ENCODE peak calls at places on chromosome 12, in five cellular contexts. N is mesenchymal stem cell, K is ovary, C is Karpas-422, D is SJCRH30. E is an unnamed sample.
A peak's percentile ranks its signal among the peaks of the same experiment; 100 is the strongest.

GRCh38 chr12:106814649-106815048 is 40.2 kb downstream of the RIC8B start:
- DNase-seq in C (no peak), D (no peak), K (no peak), N (peak; percentile 55), E (no peak)

GRCh38 chr12:113587720-113588119 is 116.0 kb upstream of the LHX5 start:
- DNase-seq in C (no peak), K (no peak), D (no peak), N (no peak), E (no peak)

GRCh38 chr12:19836456-19836855 is 397.2 kb downstream of the AEBP2 start:
- DNase-seq in K (no peak), D (no peak), N (no peak), C (no peak), E (no peak)

GRCh38 chr12:75766263-75767160 is 255.1 kb upstream of the KRR1 start:
- DNase-seq in K (no peak), D (peak; percentile 55), N (peak; percentile 59), C (no peak), E (peak; percentile 55)

GRCh38 chr12:42982828-42983227 is 393.3 kb upstream of the PRICKLE1 start:
- DNase-seq in N (no peak), K (no peak), C (peak; percentile 11), D (no peak), E (no peak)

GRCh38 chr12:56479625-56480024 is 8.3 kb downstream of the GLS2 start:
- DNase-seq in D (no peak), N (no peak), K (no peak), C (no peak), E (no peak)

GRCh38 chr12:57118711-57119271 is 7.6 kb upstream of the STAT6 start:
- DNase-seq in D (no peak), C (peak; percentile 55), K (no peak), N (no peak), E (no peak)

GRCh38 chr12:80241576-80242273 is 142.4 kb downstream of the OTOGL start:
- DNase-seq in D (no peak), C (no peak), K (no peak), N (no peak), E (peak; percentile 13)

GRCh38 chr12:106973545-106973944 is 13.4 kb downstream of the MTERF2 start:
- DNase-seq in K (no peak), C (no peak), N (no peak), D (no peak), E (no peak)

GRCh38 chr12:98002887-98003493 is 512.4 kb upstream of the TMPO start:
- DNase-seq in K (no peak), D (peak; percentile 28), N (peak; percentile 40), C (peak; percentile 73), E (no peak)

GRCh38 chr12:63668028-63668799 is at the start of gene DPY19L2:
- DNase-seq in D (peak; percentile 81), N (peak; percentile 60), C (no peak), K (peak; percentile 90), E (peak; percentile 22)

GRCh38 chr12:107660861-107661415 is 24.7 kb upstream of the PWP1 start:
- DNase-seq in C (no peak), D (no peak), N (no peak), K (no peak), E (no peak)

GRCh38 chr12:62983594-62983993 is 48.6 kb upstream of the PPM1H start:
- DNase-seq in N (no peak), D (peak; percentile 5), C (peak; percentile 69), K (no peak), E (no peak)

GRCh38 chr12:58479403-58479802 is 440.9 kb downstream of the LRIG3 start:
- DNase-seq in D (peak; percentile 83), K (no peak), C (no peak), N (no peak), E (no peak)

GRCh38 chr12:116727261-116727660 is 10.6 kb downstream of the SPRING1 start:
- DNase-seq in K (no peak), D (no peak), C (no peak), N (no peak), E (no peak)

GRCh38 chr12:27555928-27556778 is 32.1 kb downstream of the PPFIBP1 start:
- DNase-seq in K (no peak), C (no peak), N (peak; percentile 45), D (no peak), E (no peak)

GRCh38 chr12:114355389-114356088 is 50.4 kb downstream of the TBX5 start:
- DNase-seq in C (peak; percentile 82), D (no peak), K (peak; percentile 14), N (no peak), E (no peak)

GRCh38 chr12:12845794-12846243 is 32.7 kb downstream of the DDX47 start:
- DNase-seq in D (no peak), K (no peak), N (no peak), C (no peak), E (no peak)

GRCh38 chr12:119055977-119056376 is 74.6 kb downstream of the SRRM4 start:
- DNase-seq in C (no peak), D (no peak), N (no peak), K (no peak), E (no peak)

GRCh38 chr12:88934163-88934747 is 354.0 kb upstream of the KITLG start:
- DNase-seq in K (no peak), N (no peak), C (no peak), D (no peak), E (peak; percentile 73)

GRCh38 chr12:121581681-121582439 is 1.0 kb upstream of the KDM2B start:
- DNase-seq in N (peak; percentile 68), C (peak; percentile 46), K (peak; percentile 35), D (no peak), E (no peak)

GRCh38 chr12:50184261-50184660 is 17.1 kb upstream of the CERS5 start:
- DNase-seq in N (no peak), K (no peak), C (no peak), D (no peak), E (no peak)

GRCh38 chr12:50187084-50187900 is 20.1 kb upstream of the CERS5 start:
- DNase-seq in N (peak; percentile 69), D (peak; percentile 76), C (no peak), K (no peak), E (peak; percentile 28)

GRCh38 chr12:50186667-50187066 is 19.5 kb upstream of the CERS5 start:
- DNase-seq in C (no peak), D (peak; percentile 51), N (no peak), K (no peak), E (peak; percentile 62)

GRCh38 chr12:50185975-50186663 is 18.9 kb upstream of the CERS5 start:
- DNase-seq in K (no peak), D (no peak), C (no peak), N (no peak), E (peak; percentile 54)

GRCh38 chr12:50185496-50185895 is 18.3 kb upstream of the CERS5 start:
- DNase-seq in N (no peak), D (no peak), C (no peak), K (no peak), E (no peak)
- H3K4me1 ChIP-seq in N (peaks cover 16% of the 10 kb centered on the region), D (peaks cover 46% of the 10 kb centered on the region), C (peaks cover 42% of the 10 kb centered on the region), K (peaks cover 4% of the 10 kb centered on the region), E (peaks cover 43% of the 10 kb centered on the region)

GRCh38 chr12:46459111-46459510 is 86.5 kb upstream of the SLC38A2 start:
- DNase-seq in N (peak; percentile 73), D (no peak), K (no peak), C (no peak), E (no peak)

GRCh38 chr12:46458500-46459106 is 86.0 kb upstream of the SLC38A2 start:
- DNase-seq in K (no peak), C (no peak), N (no peak), D (no peak), E (no peak)

GRCh38 chr12:46461459-46461858 is 88.9 kb upstream of the SLC38A2 start:
- DNase-seq in K (peak; percentile 54), D (no peak), N (peak; percentile 82), C (no peak), E (no peak)

GRCh38 chr12:46460682-46461215 is 88.2 kb upstream of the SLC38A2 start:
- DNase-seq in D (no peak), K (no peak), C (no peak), N (no peak), E (no peak)

DNA sequence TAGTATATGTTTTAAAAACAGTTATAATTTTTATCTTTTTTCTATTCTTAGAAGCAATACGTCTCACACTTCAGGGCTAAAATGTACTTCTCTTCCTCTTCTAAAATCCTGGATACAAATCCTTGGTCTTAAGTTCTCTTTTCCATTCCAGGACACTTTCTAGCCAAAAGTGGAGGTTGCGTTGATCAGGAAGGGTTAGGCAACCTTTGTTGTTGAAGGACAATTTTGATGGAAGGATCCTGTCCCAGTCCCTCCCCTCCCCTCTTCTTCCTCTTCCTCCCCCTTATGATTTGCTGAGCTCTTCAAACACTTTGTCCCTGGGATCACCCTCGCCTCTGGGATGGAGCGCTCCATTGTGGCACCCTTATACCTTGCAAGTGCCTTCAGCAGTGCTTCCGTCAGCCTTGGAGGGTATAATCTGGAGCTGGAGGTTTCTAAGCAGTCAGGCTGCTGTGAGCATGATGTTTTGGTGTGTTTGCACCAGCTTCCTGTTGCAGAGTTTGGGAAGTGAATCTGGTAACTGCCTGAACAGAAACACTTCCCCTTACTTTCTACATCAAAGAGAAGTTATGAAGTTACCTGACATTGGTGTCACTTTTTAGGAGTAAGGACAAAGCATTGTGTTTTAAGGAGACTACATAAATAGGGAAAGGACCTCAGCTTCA is 87.4 kb upstream of the SLC38A2 start:
- DNase-seq in C (no peak), N (no peak), D (no peak), K (no peak), E (no peak)
- H3K27ac ChIP-seq in C (no peak overlapping the region), N (no peak overlapping the region), D (no peak overlapping the region), K (no peak overlapping the region), E (no peak overlapping the region)

DNA sequence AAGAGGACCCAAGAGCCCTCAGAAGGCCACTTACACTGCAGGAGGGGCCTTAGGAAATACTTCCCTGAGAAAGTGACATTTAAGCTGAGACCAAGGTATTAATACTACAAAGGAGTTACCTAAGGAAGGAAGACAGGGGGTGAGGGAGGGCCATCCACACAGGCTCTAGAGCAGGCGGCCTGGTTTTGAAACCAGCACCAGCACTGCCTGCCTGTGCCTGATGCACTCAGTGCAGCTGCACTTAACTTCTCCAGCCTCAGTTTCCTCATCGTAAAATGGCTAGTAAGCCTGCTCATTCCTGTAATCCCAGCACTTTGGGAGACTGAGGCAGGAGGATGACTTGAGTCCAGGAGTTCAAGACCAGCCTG is 45.5 kb upstream of the PLEKHG6 start:
- DNase-seq in K (no peak), N (no peak), D (no peak), C (no peak), E (no peak)
- H3K27me3 ChIP-seq in K (no peaks in the 10 kb centered on the region), N (peaks cover 4% of the 10 kb centered on the region), D (no peaks in the 10 kb centered on the region), C (no peaks in the 10 kb centered on the region), E (no peaks in the 10 kb centered on the region)

DNA sequence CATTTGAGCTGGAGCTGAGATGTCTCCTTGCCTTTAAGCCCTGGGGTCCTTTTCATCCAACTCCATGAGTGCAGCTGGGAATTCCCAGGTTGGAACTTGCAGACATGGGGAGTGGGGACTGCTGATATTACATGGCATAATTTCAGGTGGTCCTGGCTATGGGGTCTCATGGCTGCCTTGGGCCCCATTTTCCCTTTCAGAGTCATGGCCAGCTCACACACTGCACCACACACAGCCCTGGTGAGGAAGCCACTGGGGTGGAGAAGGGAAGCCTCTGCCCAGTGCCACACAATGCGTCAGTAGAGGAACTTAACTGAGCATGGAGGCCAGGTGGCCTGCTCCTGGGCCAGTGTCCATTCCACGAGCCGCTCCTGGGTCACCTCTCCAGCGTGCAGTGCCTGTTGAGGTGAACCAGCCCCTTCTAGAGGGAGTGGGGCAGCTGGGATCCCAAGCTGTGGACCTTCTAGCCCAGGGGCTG is 17.3 kb upstream of the KRT86 start:
- DNase-seq in D (no peak), N (no peak), C (no peak), K (no peak), E (no peak)
- H3K4me1 ChIP-seq in D (peaks cover 17% of the 10 kb centered on the region), N (peaks cover 24% of the 10 kb centered on the region), C (no peaks in the 10 kb centered on the region), K (peaks cover 3% of the 10 kb centered on the region), E (no peaks in the 10 kb centered on the region)